ENCODE peak calls at places on chromosomes 12 and 14, in ten cellular contexts. I is smooth muscle cell of the brain vasculature; V is astrocyte of the spinal cord; W is NCI-H1436; C is LHCN-M2; G is left cardiac atrium; E is activated T-helper 2 cell treated with anti-CD3 and anti-CD28 coated beads, Interferon-gamma antibody, Interleukin-2, Interleukin-4, amounts not matched to agents 10 μg/mL and 5 μg/mL and 100 μg/mL, durations not matched to agents 14 hours and 24 hours and 36 hours; R is CD8-positive, alpha-beta memory T cell; B is NCI-H1105; M is dorsolateral prefrontal cortex. X is an unnamed sample.

GRCh38 chr14:101364503-101365328 is 196.6 kb upstream of the DIO3 start:
- DNase-seq in G (peak), B (no peak), R (no peak), E (no peak), C (no peak), W (no peak), I (no peak), V (no peak), M (no peak), X (peak)

GRCh38 chr12:30796508-30796780 is 41.7 kb upstream of the CAPRIN2 start:
- DNase-seq in I (no peak), V (peak), R (no peak), C (peak), M (no peak), B (peak), W (no peak), G (peak), E (no peak), X (peak)

GRCh38 chr14:66444271-66444987 is 41.7 kb upstream of the CCDC196 start:
- DNase-seq in B (no peak), R (no peak), M (no peak), C (no peak), V (no peak), W (no peak), E (no peak), G (no peak), I (no peak), X (peak)

GRCh38 chr12:125185311-125185739 is 120.1 kb downstream of the AACS start:
- DNase-seq in I (no peak), C (no peak), M (no peak), W (no peak), R (no peak), V (no peak), E (no peak), B (no peak), G (no peak), X (no peak)

GRCh38 chr12:123748661-123749060 is 13.4 kb upstream of the DNAH10 start:
- DNase-seq in G (no peak), E (no peak), R (no peak), B (no peak), V (peak), W (no peak), M (no peak), I (peak), C (peak), X (no peak)

GRCh38 chr14:23070262-23071129 is 13.2 kb upstream of the CDH24 start:
- DNase-seq in C (no peak), E (no peak), W (no peak), M (no peak), I (no peak), V (no peak), B (no peak), G (no peak), R (no peak), X (no peak)

GRCh38 chr14:77912754-77913556 is 113.0 kb downstream of the ADCK1 start:
- DNase-seq in B (no peak), G (no peak), I (no peak), M (no peak), R (no peak), W (no peak), E (no peak), C (no peak), V (no peak), X (no peak)

GRCh38 chr12:62862259-62862881 is 72.6 kb downstream of the PPM1H start:
- DNase-seq in W (no peak), M (no peak), B (no peak), C (peak), E (no peak), R (no peak), V (peak), G (no peak), I (no peak), X (no peak)

GRCh38 chr14:104544362-104544761 is 35.2 kb upstream of the C14orf180 start:
- DNase-seq in E (no peak), I (no peak), C (no peak), W (no peak), R (no peak), G (peak), M (no peak), B (no peak), V (no peak), X (no peak)

GRCh38 chr12:19196959-19197630 is 67.6 kb downstream of the PLEKHA5 start:
- DNase-seq in R (no peak), G (no peak), V (no peak), I (no peak), M (no peak), C (no peak), E (no peak), B (no peak), W (no peak), X (no peak)

GRCh38 chr12:75672212-75672611 is 160.8 kb upstream of the KRR1 start:
- DNase-seq in G (no peak), E (no peak), M (no peak), B (no peak), V (no peak), W (peak), I (no peak), C (no peak), R (no peak), X (no peak)

GRCh38 chr14:104885973-104886689 is 21.1 kb downstream of the CEP170B start:
- DNase-seq in I (no peak), W (no peak), E (no peak), M (no peak), B (no peak), C (no peak), G (peak), V (no peak), R (no peak), X (no peak)

GRCh38 chr12:119115296-119115905 is 63.3 kb upstream of the HSPB8 start:
- DNase-seq in V (peak), M (no peak), R (no peak), B (peak), C (peak), G (no peak), I (peak), E (no peak), W (peak), X (no peak)

GRCh38 chr12:121718653-121719239 is 6.2 kb downstream of the TMEM120B start:
- DNase-seq in B (no peak), M (no peak), R (no peak), E (no peak), W (no peak), C (no peak), I (no peak), V (no peak), G (no peak), X (peak)

GRCh38 chr14:21343035-21343794 is 40.6 kb downstream of the SUPT16H start:
- DNase-seq in B (no peak), G (no peak), W (no peak), C (peak), M (no peak), V (no peak), R (no peak), E (no peak), I (no peak), X (no peak)

GRCh38 chr12:54666008-54666407 is 17.8 kb upstream of the DCD start:
- DNase-seq in I (no peak), G (no peak), W (no peak), M (no peak), C (no peak), E (no peak), R (no peak), V (no peak), B (no peak), X (no peak)

GRCh38 chr14:89678715-89679220 is 261.7 kb upstream of the FOXN3 start:
- DNase-seq in I (no peak), G (no peak), W (no peak), M (no peak), R (no peak), E (no peak), C (no peak), B (no peak), V (no peak), X (no peak)

GRCh38 chr14:72888636-72889201 is 5.2 kb downstream of the DPF3 start:
- DNase-seq in I (no peak), E (no peak), B (no peak), G (no peak), M (no peak), R (no peak), W (no peak), C (peak), V (peak), X (no peak)

GRCh38 chr12:38142974-38143373 is 173.6 kb upstream of the ALG10B start:
- DNase-seq in W (no peak), B (no peak), C (no peak), R (no peak), V (no peak), E (no peak), G (no peak), I (no peak), M (no peak), X (no peak)

GRCh38 chr12:120920178-120920577 is 16.0 kb upstream of the SPPL3 start:
- DNase-seq in E (no peak), M (no peak), V (no peak), I (no peak), C (no peak), W (no peak), G (no peak), R (no peak), B (no peak), X (no peak)

X was measured in gastrocnemius medialis.